ENCODE peak calls at places on chromosomes 2 and 18, in five cellular contexts. One of them, this sample, is unnamed.

GRCh38 chr2:164910091-164910899 is 45.0 kb downstream of the SLC38A11 start:
- DNase-seq in stimulated activated naive B cell treated with anti-CD40 and anti-IgM and Interleukin-4, amounts not matched to agents 10 μg/mL and 1 μg/mL and 100 μg/mL, for 72 hours: peak; percentile 24
- DNase-seq in lower lobe of right lung: no peak
- DNase-seq in C1 segment of cervical spinal cord: no peak
- DNase-seq in activated CD4-positive, alpha-beta T cell treated with anti-CD3 and anti-CD28 coated beads for 24 hours: no peak
- DNase-seq in this sample: no peak

GRCh38 chr18:24876266-24876665 is 415.8 kb downstream of the HRH4 start:
- DNase-seq in stimulated activated naive B cell treated with anti-CD40 and anti-IgM and Interleukin-4, amounts not matched to agents 10 μg/mL and 1 μg/mL and 100 μg/mL, for 72 hours: no peak
- DNase-seq in lower lobe of right lung: no peak
- DNase-seq in C1 segment of cervical spinal cord: no peak
- DNase-seq in activated CD4-positive, alpha-beta T cell treated with anti-CD3 and anti-CD28 coated beads for 24 hours: no peak
- DNase-seq in this sample: no peak

GRCh38 chr2:160917850-160918249 is 242.4 kb upstream of the TANK start:
- DNase-seq in stimulated activated naive B cell treated with anti-CD40 and anti-IgM and Interleukin-4, amounts not matched to agents 10 μg/mL and 1 μg/mL and 100 μg/mL, for 72 hours: no peak
- DNase-seq in lower lobe of right lung: no peak
- DNase-seq in C1 segment of cervical spinal cord: no peak
- DNase-seq in activated CD4-positive, alpha-beta T cell treated with anti-CD3 and anti-CD28 coated beads for 24 hours: no peak
- DNase-seq in this sample: no peak

GRCh38 chr18:13273800-13274199 is 55.2 kb downstream of the LDLRAD4 start:
- DNase-seq in stimulated activated naive B cell treated with anti-CD40 and anti-IgM and Interleukin-4, amounts not matched to agents 10 μg/mL and 1 μg/mL and 100 μg/mL, for 72 hours: no peak
- DNase-seq in lower lobe of right lung: no peak
- DNase-seq in C1 segment of cervical spinal cord: no peak
- DNase-seq in activated CD4-positive, alpha-beta T cell treated with anti-CD3 and anti-CD28 coated beads for 24 hours: no peak
- DNase-seq in this sample: no peak

GRCh38 chr2:212354382-212354781 is 184.2 kb downstream of the ERBB4 start:
- DNase-seq in stimulated activated naive B cell treated with anti-CD40 and anti-IgM and Interleukin-4, amounts not matched to agents 10 μg/mL and 1 μg/mL and 100 μg/mL, for 72 hours: no peak
- DNase-seq in lower lobe of right lung: no peak
- DNase-seq in C1 segment of cervical spinal cord: no peak
- DNase-seq in activated CD4-positive, alpha-beta T cell treated with anti-CD3 and anti-CD28 coated beads for 24 hours: no peak
- DNase-seq in this sample: no peak

GRCh38 chr2:143762176-143762928 is 633.1 kb downstream of the ARHGAP15 start:
- DNase-seq in stimulated activated naive B cell treated with anti-CD40 and anti-IgM and Interleukin-4, amounts not matched to agents 10 μg/mL and 1 μg/mL and 100 μg/mL, for 72 hours: no peak
- DNase-seq in lower lobe of right lung: no peak
- DNase-seq in C1 segment of cervical spinal cord: no peak
- DNase-seq in activated CD4-positive, alpha-beta T cell treated with anti-CD3 and anti-CD28 coated beads for 24 hours: no peak
- DNase-seq in this sample: no peak

GRCh38 chr2:38076710-38077430 is 919 bp upstream of the CYP1B1 start:
- DNase-seq in stimulated activated naive B cell treated with anti-CD40 and anti-IgM and Interleukin-4, amounts not matched to agents 10 μg/mL and 1 μg/mL and 100 μg/mL, for 72 hours: peak; percentile 86
- DNase-seq in lower lobe of right lung: peak; percentile 90
- DNase-seq in C1 segment of cervical spinal cord: no peak
- DNase-seq in activated CD4-positive, alpha-beta T cell treated with anti-CD3 and anti-CD28 coated beads for 24 hours: peak; percentile 56
- DNase-seq in this sample: peak; percentile 67

GRCh38 chr2:121530210-121530562 is 494 bp upstream of the RNU4ATAC start:
- DNase-seq in stimulated activated naive B cell treated with anti-CD40 and anti-IgM and Interleukin-4, amounts not matched to agents 10 μg/mL and 1 μg/mL and 100 μg/mL, for 72 hours: peak; percentile 70
- DNase-seq in lower lobe of right lung: peak; percentile 82
- DNase-seq in C1 segment of cervical spinal cord: peak; percentile 75
- DNase-seq in activated CD4-positive, alpha-beta T cell treated with anti-CD3 and anti-CD28 coated beads for 24 hours: no peak
- DNase-seq in this sample: no peak

GRCh38 chr2:111122631-111123421 is 2.1 kb downstream of the BCL2L11 start:
- DNase-seq in stimulated activated naive B cell treated with anti-CD40 and anti-IgM and Interleukin-4, amounts not matched to agents 10 μg/mL and 1 μg/mL and 100 μg/mL, for 72 hours: peak; percentile 32
- DNase-seq in lower lobe of right lung: peak; percentile 87
- DNase-seq in C1 segment of cervical spinal cord: peak; percentile 41
- DNase-seq in activated CD4-positive, alpha-beta T cell treated with anti-CD3 and anti-CD28 coated beads for 24 hours: no peak
- DNase-seq in this sample: no peak

This sample was measured in NCI-H1048.